ENCODE peak calls at places on chromosomes 5 and 9, in six cellular contexts. J is endothelial cell, W is MCF 10A, B is fibroblast of mammary gland, E is lower lobe of right lung, U is transverse colon. K is an unnamed sample.

GRCh38 chr9:5263568-5264218 is 32.5 kb downstream of the INSL4 start:
- DNase-seq in J (no peak), W (peak), B (peak), E (no peak), U (no peak), K (peak)

GRCh38 chr5:116626945-116627679 is 52.5 kb upstream of the SEMA6A start:
- DNase-seq in J (no peak), W (no peak), B (peak), E (no peak), U (no peak), K (no peak)

GRCh38 chr5:156949424-156949823 is 13.6 kb downstream of the TIMD4 start:
- DNase-seq in J (no peak), W (no peak), B (no peak), E (no peak), U (no peak), K (no peak)

GRCh38 chr5:9394221-9394620 is 151.7 kb downstream of the SEMA5A start:
- DNase-seq in J (no peak), W (no peak), B (no peak), E (no peak), U (no peak), K (no peak)

GRCh38 chr9:16670791-16671190 is 199.7 kb downstream of the BNC2 start:
- DNase-seq in J (no peak), W (no peak), B (no peak), E (no peak), U (no peak), K (no peak)

GRCh38 chr5:78076351-78076750 is 218.1 kb downstream of the AP3B1 start:
- DNase-seq in J (no peak), W (no peak), B (no peak), E (no peak), U (no peak), K (no peak)

GRCh38 chr9:38117646-38118045 is 48.6 kb upstream of the SHB start:
- DNase-seq in J (no peak), W (no peak), B (no peak), E (no peak), U (no peak), K (no peak)

GRCh38 chr5:178577944-178578343 is 12.2 kb downstream of the COL23A1 start:
- DNase-seq in J (no peak), W (no peak), B (no peak), E (no peak), U (no peak), K (no peak)

GRCh38 chr9:37056086-37056485 is 22.0 kb upstream of the PAX5 start:
- DNase-seq in J (no peak), W (no peak), B (no peak), E (no peak), U (no peak), K (no peak)

GRCh38 chr5:179732918-179733763 is 519 bp downstream of the MAML1 start:
- DNase-seq in J (peak), W (peak), B (peak), E (peak), U (peak), K (peak)

GRCh38 chr5:169745441-169746146 is 108.5 kb downstream of the DOCK2 start:
- DNase-seq in J (no peak), W (peak), B (peak), E (no peak), U (no peak), K (peak)

GRCh38 chr9:113863345-113863744 is 12.8 kb upstream of the ZNF618 start:
- DNase-seq in J (no peak), W (no peak), B (no peak), E (no peak), U (no peak), K (peak)
- TF ChIP-seq CTCF in J (no peak), W (no peak), B (no peak), E (no peak), U (no peak), K (no peak)

GRCh38 chr5:95664204-95664786 is 17.7 kb downstream of the RFESD start:
- DNase-seq in J (peak), W (peak), B (peak), E (no peak), U (peak), K (peak)
- TF ChIP-seq CTCF in J (peak), W (peak), B (peak), E (peak), U (peak), K (peak)

GRCh38 chr5:81826128-81826527 is 75.2 kb upstream of the SSBP2 start:
- DNase-seq in J (no peak), W (peak), B (peak), E (no peak), U (no peak), K (no peak)
- TF ChIP-seq CTCF in J (no peak), W (no peak), B (peak), E (no peak), U (no peak), K (no peak)

GRCh38 chr9:135671591-135672041 is 8.5 kb downstream of the LCN9 start:
- DNase-seq in J (no peak), W (no peak), B (no peak), E (no peak), U (no peak), K (no peak)
- TF ChIP-seq CTCF in J (no peak), W (no peak), B (no peak), E (no peak), U (no peak), K (peak)

GRCh38 chr5:15238006-15238405 is 262.0 kb upstream of the FBXL7 start:
- DNase-seq in J (no peak), W (no peak), B (no peak), E (no peak), U (no peak), K (no peak)

GRCh38 chr5:15233566-15233965 is 266.4 kb upstream of the FBXL7 start:
- DNase-seq in J (no peak), W (no peak), B (no peak), E (no peak), U (no peak), K (no peak)

GRCh38 chr5:15234911-15235310 is 265.1 kb upstream of the FBXL7 start:
- DNase-seq in J (no peak), W (no peak), B (no peak), E (no peak), U (no peak), K (no peak)

GRCh38 chr5:15234366-15234765 is 265.6 kb upstream of the FBXL7 start:
- DNase-seq in J (no peak), W (peak), B (no peak), E (no peak), U (no peak), K (no peak)

GRCh38 chr5:15236911-15237508 is 263.0 kb upstream of the FBXL7 start:
- DNase-seq in J (no peak), W (no peak), B (no peak), E (no peak), U (no peak), K (no peak)
- TF ChIP-seq CTCF in J (no peak), W (no peak), B (no peak), E (no peak), U (no peak), K (no peak)